ENCODE peak calls at places on chromosomes 1 and 21, in ten cellular contexts. T, E, D, H, B, X, M, I, Y and O are unnamed samples.

GRCh38 chr1:28115267-28115666 is 26.9 kb upstream of the EYA3 start:
- DNase-seq in B (no peak), M (no peak), H (peak), D (no peak), X (no peak), Y (peak), T (peak), E (no peak), I (no peak), O (peak)

GRCh38 chr1:202320081-202320405 is 21.7 kb downstream of the UBE2T start:
- DNase-seq in X (no peak), B (no peak), I (no peak), H (no peak), E (no peak), Y (no peak), T (no peak), D (no peak), M (no peak), O (peak)

GRCh38 chr1:186967659-186968394 is 139.1 kb downstream of the PLA2G4A start:
- DNase-seq in E (no peak), I (no peak), B (no peak), D (peak), M (peak), H (no peak), X (no peak), T (peak), Y (no peak), O (no peak)

GRCh38 chr1:89555550-89555949 is 30.9 kb downstream of the LRRC8B start:
- DNase-seq in T (no peak), E (no peak), I (no peak), X (no peak), M (no peak), H (no peak), Y (no peak), B (no peak), D (no peak), O (no peak)

GRCh38 chr1:180598333-180598979 is 33.4 kb upstream of the XPR1 start:
- DNase-seq in B (no peak), M (no peak), Y (no peak), D (peak), E (no peak), T (no peak), H (no peak), I (no peak), X (peak), O (no peak)

GRCh38 chr1:28058971-28059878 is 29.2 kb downstream of the EYA3 start:
- DNase-seq in X (no peak), B (no peak), M (no peak), D (no peak), E (no peak), I (no peak), H (no peak), Y (no peak), T (no peak), O (no peak)

GRCh38 chr1:39656416-39656815 is 15.5 kb downstream of the NT5C1A start:
- DNase-seq in T (no peak), D (no peak), I (no peak), B (no peak), Y (no peak), H (no peak), M (no peak), E (no peak), X (no peak), O (no peak)

GRCh38 chr1:203426870-203427269 is 48.7 kb upstream of the PRELP start:
- DNase-seq in X (no peak), M (no peak), B (no peak), Y (no peak), H (no peak), I (no peak), D (no peak), T (no peak), E (no peak), O (no peak)

GRCh38 chr21:27513016-27513415 is 546.1 kb upstream of the ADAMTS5 start:
- DNase-seq in X (no peak), Y (no peak), D (no peak), H (peak), T (no peak), B (no peak), M (no peak), I (no peak), E (no peak), O (no peak)

GRCh38 chr1:22731924-22732522 is 21.4 kb downstream of the EPHB2 start:
- DNase-seq in I (no peak), X (no peak), H (no peak), Y (no peak), E (no peak), B (no peak), D (no peak), T (no peak), M (peak), O (no peak)

GRCh38 chr1:59163268-59164092 is 133.4 kb upstream of the FGGY start:
- DNase-seq in X (no peak), E (no peak), D (no peak), H (peak), Y (no peak), M (no peak), B (no peak), T (peak), I (peak), O (no peak)

GRCh38 chr1:50060279-50060678 is 36.5 kb upstream of the AGBL4 start:
- DNase-seq in I (no peak), D (no peak), E (no peak), H (peak), M (no peak), Y (no peak), B (no peak), X (peak), T (peak), O (no peak)

GRCh38 chr1:60893111-60893510 is 189.2 kb upstream of the NFIA start:
- DNase-seq in E (no peak), Y (no peak), H (no peak), D (no peak), I (no peak), B (no peak), M (no peak), T (no peak), X (no peak), O (no peak)

GRCh38 chr1:48710318-48710717 is 66.4 kb downstream of the BEND5 start:
- DNase-seq in I (no peak), M (no peak), X (no peak), Y (no peak), D (no peak), E (no peak), T (no peak), B (no peak), H (no peak), O (no peak)

GRCh38 chr1:83055391-83056170 is 943.4 kb downstream of the TTLL7 start:
- DNase-seq in T (no peak), E (no peak), Y (no peak), M (no peak), D (no peak), H (no peak), X (no peak), I (no peak), B (no peak), O (no peak)

GRCh38 chr1:34762474-34763141 is 3.1 kb downstream of the GJB4 start:
- DNase-seq in H (peak), E (no peak), I (no peak), Y (no peak), X (peak), D (no peak), B (no peak), M (no peak), T (no peak), O (no peak)

GRCh38 chr1:82759035-82759434 is 958.3 kb downstream of the ADGRL2 start:
- DNase-seq in X (no peak), E (no peak), H (no peak), I (no peak), M (no peak), D (no peak), B (no peak), T (no peak), Y (no peak), O (no peak)

GRCh38 chr1:119046429-119047039 is 58.4 kb upstream of the TBX15 start:
- DNase-seq in D (no peak), X (no peak), Y (no peak), I (peak), B (no peak), H (no peak), T (peak), M (peak), E (no peak), O (no peak)

GRCh38 chr1:88300864-88301263 is 383.2 kb upstream of the PKN2 start:
- DNase-seq in H (no peak), B (no peak), T (no peak), Y (no peak), X (no peak), D (no peak), M (no peak), E (no peak), I (no peak), O (no peak)

GRCh38 chr1:221712776-221713431 is 29.0 kb downstream of the DUSP10 start:
- DNase-seq in I (no peak), E (no peak), X (no peak), T (no peak), B (peak), H (no peak), D (no peak), M (no peak), Y (peak), O (no peak)

GRCh38 chr1:224482619-224483018 is 48.0 kb upstream of the WDR26 start:
- DNase-seq in H (no peak), X (no peak), E (no peak), T (no peak), B (no peak), Y (no peak), M (peak), I (no peak), D (no peak), O (no peak)

GRCh38 chr1:30694248-30695175 is 28.9 kb downstream of the MATN1 start:
- DNase-seq in T (no peak), D (peak), I (no peak), H (no peak), Y (no peak), X (no peak), B (no peak), M (no peak), E (no peak), O (no peak)

GRCh38 chr1:172629638-172630037 is 29.3 kb upstream of the FASLG start:
- DNase-seq in X (no peak), Y (no peak), I (no peak), E (no peak), B (no peak), D (no peak), H (no peak), M (no peak), T (no peak), O (no peak)

GRCh38 chr1:223732993-223733798 is 20.9 kb downstream of the CAPN2 start:
- DNase-seq in H (no peak), E (no peak), M (no peak), B (no peak), D (no peak), Y (no peak), X (no peak), T (no peak), I (no peak), O (no peak)

GRCh38 chr21:41765393-41765950 is 1.4 kb downstream of the RIPK4 start:
- DNase-seq in M (no peak), B (no peak), T (no peak), Y (no peak), I (no peak), E (no peak), D (no peak), H (no peak), X (no peak), O (no peak)

GRCh38 chr1:223639333-223639749 is 26.2 kb downstream of the CAPN8 start:
- DNase-seq in X (peak), I (no peak), B (no peak), T (no peak), E (no peak), H (no peak), D (no peak), Y (no peak), M (no peak), O (no peak)

GRCh38 chr1:45355683-45356082 is 15.4 kb upstream of the MUTYH start:
- DNase-seq in T (no peak), H (no peak), M (no peak), B (no peak), X (no peak), I (no peak), D (no peak), Y (no peak), E (no peak), O (no peak)

GRCh38 chr1:229506633-229507032 is 1.5 kb downstream of the NUP133 start:
- DNase-seq in Y (no peak), T (no peak), X (no peak), I (no peak), D (no peak), E (no peak), M (no peak), H (no peak), B (no peak), O (no peak)

GRCh38 chr1:178529364-178530036 is 16.6 kb downstream of the TEX35 start:
- DNase-seq in D (no peak), E (no peak), I (no peak), B (no peak), M (no peak), X (no peak), Y (no peak), T (no peak), H (no peak), O (peak)